ENCODE peak calls at places on chromosomes 13 and 19, in nine cellular contexts. D is AG09309; C is stimulated activated effector memory CD8-positive, alpha-beta T cell treated with anti-CD3 and anti-CD28 coated beads, Interleukin-12 subunit alpha, Interleukin-12 subunit beta, amount 100 ng/mL, for 72 hours; P is right cardiac atrium; I is nephron progenitor cell; F is C1 segment of cervical spinal cord; T is non-pigmented ciliary epithelial cell; R is psoas muscle; K is SK-N-DZ. N is an unnamed sample.

GRCh38 chr13:98318263-98318878 is 141.3 kb upstream of the RNF113B start:
- DNase-seq in R (no peak), C (no peak), F (no peak), I (no peak), P (no peak), D (no peak), K (no peak), T (no peak), N (no peak)

GRCh38 chr13:110638253-110638652 is 22.9 kb downstream of the NAXD start:
- DNase-seq in D (no peak), P (no peak), K (no peak), I (no peak), F (no peak), C (no peak), T (no peak), R (no peak), N (no peak)

GRCh38 chr13:67106502-67107057 is 123.6 kb downstream of the PCDH9 start:
- DNase-seq in F (no peak), I (no peak), R (no peak), C (no peak), T (no peak), K (no peak), D (no peak), P (peak), N (no peak)

GRCh38 chr13:107138987-107139386 is 571.0 kb upstream of the ARGLU1 start:
- DNase-seq in R (no peak), F (no peak), C (no peak), D (no peak), K (no peak), I (no peak), P (no peak), T (no peak), N (no peak)

GRCh38 chr13:93248627-93249047 is 22.0 kb downstream of the GPC6 start:
- DNase-seq in R (no peak), D (no peak), I (peak), K (no peak), C (no peak), T (no peak), F (peak), P (peak), N (peak)

GRCh38 chr13:74485757-74486156 is 351.6 kb upstream of the KLF12 start:
- DNase-seq in P (no peak), K (no peak), T (no peak), D (no peak), C (no peak), F (no peak), R (no peak), I (no peak), N (no peak)

GRCh38 chr13:99353836-99354235 is 46.6 kb upstream of the GPR183 start:
- DNase-seq in I (no peak), C (peak), P (no peak), D (no peak), F (no peak), R (no peak), K (no peak), T (peak), N (no peak)

GRCh38 chr19:46907880-46908279 is 47.1 kb downstream of the ARHGAP35 start:
- DNase-seq in C (no peak), K (no peak), P (peak), T (no peak), R (peak), F (no peak), D (no peak), I (no peak), N (no peak)

GRCh38 chr19:14103310-14103709 is 12.8 kb upstream of the SAMD1 start:
- DNase-seq in C (no peak), F (no peak), T (no peak), K (no peak), D (no peak), I (no peak), R (no peak), P (peak), N (no peak)

GRCh38 chr19:372306-372890 is 27.8 kb upstream of the MIER2 start:
- DNase-seq in F (no peak), T (peak), P (peak), D (peak), K (no peak), C (no peak), R (peak), I (no peak), N (no peak)

GRCh38 chr19:33458807-33459206 is 62.8 kb downstream of the PEPD start:
- DNase-seq in P (no peak), K (no peak), R (no peak), F (no peak), I (no peak), T (no peak), C (no peak), D (no peak), N (peak)

GRCh38 chr19:30640266-30640965 is 268.2 kb downstream of the ZNF536 start:
- DNase-seq in P (no peak), T (no peak), D (no peak), K (no peak), F (no peak), I (no peak), C (no peak), R (no peak), N (no peak)

GRCh38 chr19:46371371-46371901 is 24.5 kb downstream of the PPP5C start:
- DNase-seq in T (no peak), K (no peak), I (no peak), F (no peak), P (peak), D (no peak), C (no peak), R (no peak), N (no peak)

GRCh38 chr19:4172861-4173473 is 9.4 kb downstream of the SIRT6 start:
- DNase-seq in P (peak), D (no peak), C (peak), K (no peak), I (peak), R (peak), F (peak), T (no peak), N (peak)

GRCh38 chr13:50950808-50951207 is 41.2 kb downstream of the RNASEH2B start:
- DNase-seq in C (no peak), T (no peak), F (no peak), R (no peak), D (no peak), K (no peak), I (no peak), P (no peak), N (no peak)